ENCODE peak calls at places on chromosomes 12 and 14, in five cellular contexts. One of them, this sample, is unnamed.

GRCh38 chr12:27179399-27180214 is 64.5 kb upstream of the STK38L start:
- DNase-seq in pancreas: peak
- DNase-seq in AG10803: peak
- DNase-seq in brain microvascular endothelial cell: peak
- DNase-seq in MM.1S: peak
- DNase-seq in this sample: no peak

GRCh38 chr12:132491761-132492378 is 1.9 kb downstream of the FBRSL1 start:
- DNase-seq in AG10803: no peak
- DNase-seq in pancreas: no peak
- DNase-seq in MM.1S: no peak
- DNase-seq in brain microvascular endothelial cell: no peak
- DNase-seq in this sample: no peak

GRCh38 chr12:75684678-75685620 is 173.5 kb upstream of the KRR1 start:
- DNase-seq in MM.1S: no peak
- DNase-seq in pancreas: no peak
- DNase-seq in AG10803: peak
- DNase-seq in brain microvascular endothelial cell: peak
- DNase-seq in this sample: no peak

GRCh38 chr14:53109028-53109687 is 44.0 kb downstream of the DDHD1 start:
- DNase-seq in pancreas: no peak
- DNase-seq in brain microvascular endothelial cell: no peak
- DNase-seq in AG10803: peak
- DNase-seq in MM.1S: peak
- DNase-seq in this sample: no peak

GRCh38 chr12:12941450-12942350 is 10.3 kb downstream of the GPRC5D start:
- DNase-seq in AG10803: no peak
- DNase-seq in pancreas: no peak
- DNase-seq in MM.1S: no peak
- DNase-seq in brain microvascular endothelial cell: no peak
- DNase-seq in this sample: no peak

GRCh38 chr12:116171549-116171948 is 105.9 kb downstream of the MED13L start:
- DNase-seq in brain microvascular endothelial cell: no peak
- DNase-seq in pancreas: no peak
- DNase-seq in MM.1S: no peak
- DNase-seq in AG10803: no peak
- DNase-seq in this sample: no peak

GRCh38 chr14:26444745-26445144 is 153.1 kb downstream of the NOVA1 start:
- DNase-seq in brain microvascular endothelial cell: no peak
- DNase-seq in AG10803: no peak
- DNase-seq in MM.1S: peak
- DNase-seq in pancreas: no peak
- DNase-seq in this sample: no peak

GRCh38 chr14:63134801-63135200 is 69.4 kb upstream of the RHOJ start:
- DNase-seq in pancreas: no peak
- DNase-seq in MM.1S: no peak
- DNase-seq in AG10803: no peak
- DNase-seq in brain microvascular endothelial cell: peak
- DNase-seq in this sample: no peak

GRCh38 chr12:17875230-17875629 is 214.8 kb downstream of the RERGL start:
- DNase-seq in MM.1S: no peak
- DNase-seq in brain microvascular endothelial cell: no peak
- DNase-seq in AG10803: no peak
- DNase-seq in pancreas: no peak
- DNase-seq in this sample: no peak

GRCh38 chr12:67533159-67533558 is 115.4 kb upstream of the DYRK2 start:
- DNase-seq in pancreas: no peak
- DNase-seq in brain microvascular endothelial cell: no peak
- DNase-seq in MM.1S: no peak
- DNase-seq in AG10803: no peak
- DNase-seq in this sample: no peak

GRCh38 chr14:91892918-91893527 is 25.7 kb upstream of the TC2N start:
- DNase-seq in brain microvascular endothelial cell: no peak
- DNase-seq in MM.1S: no peak
- DNase-seq in AG10803: no peak
- DNase-seq in pancreas: no peak
- DNase-seq in this sample: no peak

GRCh38 chr12:2358986-2359658 is 306.3 kb downstream of the CACNA1C start:
- DNase-seq in pancreas: no peak
- DNase-seq in AG10803: no peak
- DNase-seq in brain microvascular endothelial cell: no peak
- DNase-seq in MM.1S: no peak
- DNase-seq in this sample: no peak
- TF ChIP-seq CTCF in pancreas: no peak
- TF ChIP-seq CTCF in AG10803: no peak
- TF ChIP-seq CTCF in brain microvascular endothelial cell: no peak
- TF ChIP-seq CTCF in MM.1S: peak
- TF ChIP-seq CTCF in this sample: no peak

DNA sequence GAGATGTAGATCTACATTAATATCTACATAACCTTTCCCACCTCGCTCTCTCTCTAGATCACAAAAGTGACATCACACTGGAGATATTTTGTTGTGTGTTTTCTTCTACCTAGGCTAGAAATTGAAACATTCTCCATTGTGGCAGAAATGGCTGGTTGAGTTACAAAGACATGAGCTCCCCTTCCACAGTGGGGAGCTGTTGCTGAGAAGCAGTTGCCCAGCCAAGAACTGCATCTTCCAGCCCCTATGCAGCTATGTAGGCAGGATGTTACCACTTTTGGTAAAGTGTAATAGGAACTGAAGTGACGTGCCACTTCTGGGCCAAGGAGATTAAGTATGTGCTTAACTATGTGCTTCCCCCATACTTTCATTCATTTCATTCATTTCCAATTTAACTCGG is 138.7 kb upstream of the E2F7 start:
- DNase-seq in brain microvascular endothelial cell: peak
- DNase-seq in MM.1S: no peak
- DNase-seq in pancreas: no peak
- DNase-seq in AG10803: no peak
- DNase-seq in this sample: no peak
- TF ChIP-seq CTCF in brain microvascular endothelial cell: peak
- TF ChIP-seq CTCF in MM.1S: no peak
- TF ChIP-seq CTCF in pancreas: no peak
- TF ChIP-seq CTCF in AG10803: no peak
- TF ChIP-seq CTCF in this sample: no peak

DNA sequence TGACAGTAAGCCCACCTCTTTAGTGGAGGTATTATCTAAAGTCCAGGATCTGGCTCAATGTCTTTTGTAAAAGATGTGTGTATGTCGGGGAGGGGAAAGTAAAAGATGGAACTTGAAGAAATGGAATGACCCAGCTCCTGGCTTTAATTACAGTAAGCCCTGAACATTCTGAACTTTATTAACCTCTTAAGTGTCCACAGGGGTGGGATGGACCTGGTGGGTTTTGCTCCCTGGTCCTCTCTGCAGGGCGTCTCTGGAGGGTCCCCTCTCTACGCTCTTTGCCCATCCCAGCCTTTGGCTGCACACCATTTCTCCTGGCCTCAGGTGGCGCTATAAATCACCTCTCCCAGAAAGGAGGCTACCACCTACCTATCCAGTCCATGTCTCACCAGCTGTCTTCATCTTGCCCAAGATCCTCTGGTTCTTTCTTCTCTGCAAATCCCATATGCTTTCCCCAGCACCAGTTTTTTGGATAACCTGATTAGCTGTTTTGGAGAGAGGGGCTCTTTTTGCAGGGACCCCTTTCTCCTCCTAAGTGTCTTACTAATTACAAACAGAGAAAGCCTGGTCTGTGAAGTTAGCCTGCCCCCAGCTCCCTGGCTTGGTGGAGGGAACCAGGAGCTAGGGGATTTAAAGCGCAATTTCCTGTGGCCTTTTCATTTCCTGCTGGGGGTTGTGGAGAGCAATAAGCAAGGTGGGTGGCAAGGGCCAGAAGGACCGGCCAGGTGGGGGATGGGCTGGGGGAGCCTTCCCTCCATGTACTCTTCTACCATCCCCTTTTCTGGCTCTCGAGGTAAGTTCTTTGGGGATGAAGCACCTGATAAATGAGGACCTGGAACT is 3.9 kb upstream of the CISTR start:
- DNase-seq in pancreas: no peak
- DNase-seq in brain microvascular endothelial cell: no peak
- DNase-seq in MM.1S: no peak
- DNase-seq in AG10803: no peak
- DNase-seq in this sample: no peak
- TF ChIP-seq CTCF in pancreas: no peak
- TF ChIP-seq CTCF in brain microvascular endothelial cell: peak
- TF ChIP-seq CTCF in MM.1S: peak
- TF ChIP-seq CTCF in AG10803: no peak
- TF ChIP-seq CTCF in this sample: no peak

GRCh38 chr12:54460317-54460935 is 13.0 kb downstream of the GTSF1 start:
- DNase-seq in pancreas: no peak
- DNase-seq in AG10803: no peak
- DNase-seq in brain microvascular endothelial cell: no peak
- DNase-seq in MM.1S: no peak
- DNase-seq in this sample: no peak
- TF ChIP-seq CTCF in pancreas: no peak
- TF ChIP-seq CTCF in AG10803: no peak
- TF ChIP-seq CTCF in brain microvascular endothelial cell: no peak
- TF ChIP-seq CTCF in MM.1S: no peak
- TF ChIP-seq CTCF in this sample: no peak

GRCh38 chr14:100307215-100308111 is 1.2 kb upstream of the SLC25A29 start:
- DNase-seq in pancreas: no peak
- DNase-seq in AG10803: no peak
- DNase-seq in MM.1S: no peak
- DNase-seq in brain microvascular endothelial cell: no peak
- DNase-seq in this sample: no peak

GRCh38 chr14:100305446-100306255 is 593 bp downstream of the SLC25A29 start:
- DNase-seq in brain microvascular endothelial cell: no peak
- DNase-seq in AG10803: no peak
- DNase-seq in pancreas: peak
- DNase-seq in MM.1S: no peak
- DNase-seq in this sample: peak

GRCh38 chr14:100308112-100308792 is 2.0 kb upstream of the SLC25A29 start:
- DNase-seq in AG10803: no peak
- DNase-seq in pancreas: no peak
- DNase-seq in MM.1S: no peak
- DNase-seq in brain microvascular endothelial cell: no peak
- DNase-seq in this sample: no peak

GRCh38 chr14:100306256-100306505 is at the start of gene SLC25A29:
- DNase-seq in AG10803: no peak
- DNase-seq in MM.1S: no peak
- DNase-seq in brain microvascular endothelial cell: no peak
- DNase-seq in pancreas: no peak
- DNase-seq in this sample: no peak

GRCh38 chr14:100306506-100307214 is 416 bp upstream of the SLC25A29 start:
- DNase-seq in brain microvascular endothelial cell: peak
- DNase-seq in pancreas: peak
- DNase-seq in AG10803: peak
- DNase-seq in MM.1S: peak
- DNase-seq in this sample: peak
- TF ChIP-seq CTCF in brain microvascular endothelial cell: no peak
- TF ChIP-seq CTCF in pancreas: no peak
- TF ChIP-seq CTCF in AG10803: no peak
- TF ChIP-seq CTCF in MM.1S: no peak
- TF ChIP-seq CTCF in this sample: no peak

GRCh38 chr12:6036509-6036908 is 88.0 kb downstream of the VWF start:
- DNase-seq in brain microvascular endothelial cell: no peak
- DNase-seq in MM.1S: no peak
- DNase-seq in pancreas: no peak
- DNase-seq in AG10803: no peak
- DNase-seq in this sample: no peak

GRCh38 chr12:6034596-6034995 is 89.5 kb upstream of the ANO2 start:
- DNase-seq in pancreas: no peak
- DNase-seq in MM.1S: no peak
- DNase-seq in AG10803: no peak
- DNase-seq in brain microvascular endothelial cell: no peak
- DNase-seq in this sample: no peak

GRCh38 chr12:6037459-6037858 is 87.0 kb downstream of the VWF start:
- DNase-seq in MM.1S: no peak
- DNase-seq in AG10803: no peak
- DNase-seq in brain microvascular endothelial cell: no peak
- DNase-seq in pancreas: no peak
- DNase-seq in this sample: no peak

GRCh38 chr12:6039894-6040601 is 84.4 kb downstream of the VWF start:
- DNase-seq in AG10803: peak
- DNase-seq in brain microvascular endothelial cell: peak
- DNase-seq in MM.1S: peak
- DNase-seq in pancreas: peak
- DNase-seq in this sample: no peak

DNA sequence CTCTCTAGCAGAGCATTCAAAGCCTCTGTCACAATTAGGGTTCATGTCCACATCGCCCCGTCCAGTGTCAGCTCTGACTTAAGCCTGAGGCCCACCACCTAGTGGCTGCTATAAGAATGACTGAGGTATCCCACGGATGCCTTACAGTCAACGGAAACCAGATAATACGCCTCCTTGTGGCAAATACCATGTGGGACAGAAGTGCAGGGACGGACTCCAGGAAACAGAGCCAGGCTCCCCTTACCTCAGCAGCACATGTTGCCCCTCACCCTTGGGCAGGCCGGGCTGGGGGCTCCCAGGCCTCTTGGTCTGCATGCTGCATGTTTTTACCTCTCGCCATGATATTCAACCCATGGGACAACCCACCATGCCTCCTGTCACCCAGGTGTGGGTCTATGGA is 86.3 kb downstream of the VWF start:
- DNase-seq in brain microvascular endothelial cell: peak
- DNase-seq in pancreas: peak
- DNase-seq in AG10803: peak
- DNase-seq in MM.1S: peak
- DNase-seq in this sample: no peak
- TF ChIP-seq CTCF in brain microvascular endothelial cell: peak
- TF ChIP-seq CTCF in pancreas: peak
- TF ChIP-seq CTCF in AG10803: peak
- TF ChIP-seq CTCF in MM.1S: peak
- TF ChIP-seq CTCF in this sample: peak

GRCh38 chr14:33432407-33433023 is 493.8 kb downstream of the NPAS3 start:
- DNase-seq in pancreas: peak
- DNase-seq in MM.1S: peak
- DNase-seq in AG10803: peak
- DNase-seq in brain microvascular endothelial cell: peak
- DNase-seq in this sample: no peak
- TF ChIP-seq CTCF in pancreas: no peak
- TF ChIP-seq CTCF in MM.1S: peak
- TF ChIP-seq CTCF in AG10803: peak
- TF ChIP-seq CTCF in brain microvascular endothelial cell: peak
- TF ChIP-seq CTCF in this sample: no peak